ENCODE peak calls at places on chromosomes 16 and 17, in seven cellular contexts. One of them, this sample, is unnamed.

GRCh38 chr16:67444259-67445125 is 13.6 kb downstream of the HSD11B2 start:
- DNase-seq in mesendoderm: no peak
- DNase-seq in neuronal stem cell: no peak
- DNase-seq in mesenchymal stem cell: no peak
- DNase-seq in H9: peak; percentile 63
- DNase-seq in IMR-90: no peak
- DNase-seq in trophoblast cell: no peak
- DNase-seq in this sample: no peak

GRCh38 chr16:56423584-56424403 is 1.6 kb downstream of the AMFR start:
- DNase-seq in mesendoderm: peak; percentile 44
- DNase-seq in neuronal stem cell: no peak
- DNase-seq in mesenchymal stem cell: peak; percentile 23
- DNase-seq in H9: no peak
- DNase-seq in IMR-90: no peak
- DNase-seq in trophoblast cell: peak; percentile 41
- DNase-seq in this sample: no peak

GRCh38 chr16:57755726-57756423 is 20.3 kb downstream of the KATNB1 start:
- DNase-seq in mesendoderm: no peak
- DNase-seq in neuronal stem cell: no peak
- DNase-seq in mesenchymal stem cell: no peak
- DNase-seq in H9: peak; percentile 22
- DNase-seq in IMR-90: no peak
- DNase-seq in trophoblast cell: no peak
- DNase-seq in this sample: no peak

GRCh38 chr17:60077672-60078519 is 825 bp downstream of the HEATR6 start:
- DNase-seq in mesendoderm: no peak
- DNase-seq in neuronal stem cell: no peak
- DNase-seq in mesenchymal stem cell: peak; percentile 77
- DNase-seq in H9: no peak
- DNase-seq in IMR-90: no peak
- DNase-seq in trophoblast cell: peak; percentile 55
- DNase-seq in this sample: no peak

GRCh38 chr17:1532836-1533602 is 16.6 kb upstream of the INPP5K start:
- DNase-seq in mesendoderm: peak; percentile 68
- DNase-seq in neuronal stem cell: no peak
- DNase-seq in mesenchymal stem cell: peak; percentile 12
- DNase-seq in H9: peak; percentile 85
- DNase-seq in IMR-90: no peak
- DNase-seq in trophoblast cell: peak; percentile 19
- DNase-seq in this sample: peak; percentile 74

GRCh38 chr17:71636644-71637043 is 484.2 kb upstream of the SOX9 start:
- DNase-seq in mesendoderm: no peak
- DNase-seq in neuronal stem cell: no peak
- DNase-seq in mesenchymal stem cell: no peak
- DNase-seq in H9: no peak
- DNase-seq in IMR-90: no peak
- DNase-seq in trophoblast cell: no peak
- DNase-seq in this sample: no peak

GRCh38 chr17:1977583-1978395 is 47.3 kb downstream of the RTN4RL1 start:
- DNase-seq in mesendoderm: peak; percentile 83
- DNase-seq in neuronal stem cell: no peak
- DNase-seq in mesenchymal stem cell: no peak
- DNase-seq in H9: peak; percentile 84
- DNase-seq in IMR-90: no peak
- DNase-seq in trophoblast cell: no peak
- DNase-seq in this sample: peak; percentile 81

GRCh38 chr17:79563237-79564013 is 47.4 kb downstream of the RBFOX3 start:
- DNase-seq in mesendoderm: peak; percentile 17
- DNase-seq in neuronal stem cell: no peak
- DNase-seq in mesenchymal stem cell: peak; percentile 1
- DNase-seq in H9: no peak
- DNase-seq in IMR-90: no peak
- DNase-seq in trophoblast cell: no peak
- DNase-seq in this sample: no peak

GRCh38 chr16:30761427-30761927 is 385 bp downstream of the CFAP119 start:
- DNase-seq in mesendoderm: peak; percentile 61
- DNase-seq in neuronal stem cell: peak; percentile 36
- DNase-seq in mesenchymal stem cell: peak; percentile 68
- DNase-seq in H9: peak; percentile 68
- DNase-seq in IMR-90: peak; percentile 20
- DNase-seq in trophoblast cell: peak; percentile 40
- DNase-seq in this sample: no peak

GRCh38 chr17:39239640-39240314 is 14.0 kb upstream of the STAC2 start:
- DNase-seq in mesendoderm: peak; percentile 79
- DNase-seq in neuronal stem cell: no peak
- DNase-seq in mesenchymal stem cell: no peak
- DNase-seq in H9: peak; percentile 95
- DNase-seq in IMR-90: no peak
- DNase-seq in trophoblast cell: peak; percentile 83
- DNase-seq in this sample: peak; percentile 94

GRCh38 chr16:20884240-20884556 is 16.0 kb downstream of the DCUN1D3 start:
- DNase-seq in mesendoderm: no peak
- DNase-seq in neuronal stem cell: no peak
- DNase-seq in mesenchymal stem cell: peak; percentile 87
- DNase-seq in H9: no peak
- DNase-seq in IMR-90: peak; percentile 88
- DNase-seq in trophoblast cell: no peak
- DNase-seq in this sample: no peak

DNA sequence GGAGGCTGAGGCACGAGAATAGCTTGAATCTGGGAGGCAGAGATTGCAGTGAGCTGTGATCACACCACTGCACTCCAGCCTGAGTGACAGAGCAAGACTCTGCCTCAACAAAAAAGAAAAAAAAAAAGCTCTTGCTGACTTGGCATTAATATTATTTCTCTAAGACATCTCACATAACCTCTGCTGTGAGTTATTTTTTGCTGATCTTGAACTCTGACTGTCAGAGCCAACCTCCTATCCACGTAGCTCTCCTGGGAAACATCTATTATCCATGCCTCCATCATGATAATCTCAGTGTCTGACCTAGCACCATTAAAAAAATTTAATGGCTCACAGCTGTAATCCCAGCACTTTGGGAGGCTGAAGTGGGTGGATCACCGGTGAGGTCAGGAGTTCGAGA is 12.7 kb upstream of the ULK2 start:
- DNase-seq in mesendoderm: no peak
- DNase-seq in neuronal stem cell: no peak
- DNase-seq in mesenchymal stem cell: no peak
- DNase-seq in H9: no peak
- DNase-seq in IMR-90: no peak
- DNase-seq in trophoblast cell: no peak
- DNase-seq in this sample: no peak
- H3K4me2 ChIP-seq in mesendoderm: no peak overlapping the region
- H3K4me2 ChIP-seq in neuronal stem cell: no peak overlapping the region
- H3K4me2 ChIP-seq in mesenchymal stem cell: no peak overlapping the region
- H3K4me2 ChIP-seq in H9: no peak overlapping the region
- H3K4me2 ChIP-seq in IMR-90: no peak overlapping the region
- H3K4me2 ChIP-seq in trophoblast cell: no peak overlapping the region
- H3K4me2 ChIP-seq in this sample: no peak overlapping the region

GRCh38 chr17:4007346-4008081 is 43.3 kb upstream of the ATP2A3 start:
- DNase-seq in mesendoderm: peak; percentile 47
- DNase-seq in neuronal stem cell: no peak
- DNase-seq in mesenchymal stem cell: no peak
- DNase-seq in H9: no peak
- DNase-seq in IMR-90: no peak
- DNase-seq in trophoblast cell: no peak
- DNase-seq in this sample: no peak

GRCh38 chr17:4009164-4009785 is 45.0 kb upstream of the ATP2A3 start:
- DNase-seq in mesendoderm: no peak
- DNase-seq in neuronal stem cell: no peak
- DNase-seq in mesenchymal stem cell: no peak
- DNase-seq in H9: no peak
- DNase-seq in IMR-90: peak; percentile 62
- DNase-seq in trophoblast cell: no peak
- DNase-seq in this sample: no peak

GRCh38 chr17:4008496-4009163 is 44.4 kb upstream of the ATP2A3 start:
- DNase-seq in mesendoderm: no peak
- DNase-seq in neuronal stem cell: no peak
- DNase-seq in mesenchymal stem cell: no peak
- DNase-seq in H9: no peak
- DNase-seq in IMR-90: peak; percentile 92
- DNase-seq in trophoblast cell: no peak
- DNase-seq in this sample: no peak

GRCh38 chr17:4008082-4008435 is 43.8 kb upstream of the ATP2A3 start:
- DNase-seq in mesendoderm: peak; percentile 36
- DNase-seq in neuronal stem cell: no peak
- DNase-seq in mesenchymal stem cell: no peak
- DNase-seq in H9: no peak
- DNase-seq in IMR-90: peak; percentile 36
- DNase-seq in trophoblast cell: no peak
- DNase-seq in this sample: no peak

GRCh38 chr17:4010754-4011153 is 46.5 kb upstream of the ATP2A3 start:
- DNase-seq in mesendoderm: no peak
- DNase-seq in neuronal stem cell: no peak
- DNase-seq in mesenchymal stem cell: peak; percentile 35
- DNase-seq in H9: no peak
- DNase-seq in IMR-90: no peak
- DNase-seq in trophoblast cell: no peak
- DNase-seq in this sample: no peak
- H2BK120ac ChIP-seq in mesendoderm: no peak overlapping the region
- H2BK120ac ChIP-seq in neuronal stem cell: no peak overlapping the region
- H2BK120ac ChIP-seq in mesenchymal stem cell: no peak overlapping the region
- H2BK120ac ChIP-seq in H9: no peak overlapping the region
- H2BK120ac ChIP-seq in IMR-90: no peak overlapping the region
- H2BK120ac ChIP-seq in trophoblast cell: no peak overlapping the region
- H2BK120ac ChIP-seq in this sample: no peak overlapping the region

GRCh38 chr17:64094412-64094811 is 35.5 kb downstream of the ERN1 start:
- DNase-seq in mesendoderm: no peak
- DNase-seq in neuronal stem cell: no peak
- DNase-seq in mesenchymal stem cell: no peak
- DNase-seq in H9: no peak
- DNase-seq in IMR-90: no peak
- DNase-seq in trophoblast cell: no peak
- DNase-seq in this sample: no peak

GRCh38 chr17:64099543-64099942 is 30.4 kb downstream of the ERN1 start:
- DNase-seq in mesendoderm: no peak
- DNase-seq in neuronal stem cell: no peak
- DNase-seq in mesenchymal stem cell: no peak
- DNase-seq in H9: no peak
- DNase-seq in IMR-90: no peak
- DNase-seq in trophoblast cell: no peak
- DNase-seq in this sample: no peak

GRCh38 chr17:64096037-64096436 is 33.9 kb downstream of the ERN1 start:
- DNase-seq in mesendoderm: no peak
- DNase-seq in neuronal stem cell: no peak
- DNase-seq in mesenchymal stem cell: no peak
- DNase-seq in H9: no peak
- DNase-seq in IMR-90: no peak
- DNase-seq in trophoblast cell: no peak
- DNase-seq in this sample: no peak

GRCh38 chr17:64095144-64095882 is 34.6 kb downstream of the ERN1 start:
- DNase-seq in mesendoderm: no peak
- DNase-seq in neuronal stem cell: no peak
- DNase-seq in mesenchymal stem cell: no peak
- DNase-seq in H9: peak; percentile 61
- DNase-seq in IMR-90: no peak
- DNase-seq in trophoblast cell: no peak
- DNase-seq in this sample: no peak

GRCh38 chr17:64097196-64097936 is 32.6 kb downstream of the ERN1 start:
- DNase-seq in mesendoderm: no peak
- DNase-seq in neuronal stem cell: no peak
- DNase-seq in mesenchymal stem cell: peak; percentile 48
- DNase-seq in H9: no peak
- DNase-seq in IMR-90: peak; percentile 65
- DNase-seq in trophoblast cell: no peak
- DNase-seq in this sample: no peak
- H3K4me2 ChIP-seq in mesendoderm: no peak overlapping the region
- H3K4me2 ChIP-seq in neuronal stem cell: no peak overlapping the region
- H3K4me2 ChIP-seq in mesenchymal stem cell: no peak overlapping the region
- H3K4me2 ChIP-seq in H9: no peak overlapping the region
- H3K4me2 ChIP-seq in IMR-90: no peak overlapping the region
- H3K4me2 ChIP-seq in trophoblast cell: no peak overlapping the region
- H3K4me2 ChIP-seq in this sample: no peak overlapping the region

DNA sequence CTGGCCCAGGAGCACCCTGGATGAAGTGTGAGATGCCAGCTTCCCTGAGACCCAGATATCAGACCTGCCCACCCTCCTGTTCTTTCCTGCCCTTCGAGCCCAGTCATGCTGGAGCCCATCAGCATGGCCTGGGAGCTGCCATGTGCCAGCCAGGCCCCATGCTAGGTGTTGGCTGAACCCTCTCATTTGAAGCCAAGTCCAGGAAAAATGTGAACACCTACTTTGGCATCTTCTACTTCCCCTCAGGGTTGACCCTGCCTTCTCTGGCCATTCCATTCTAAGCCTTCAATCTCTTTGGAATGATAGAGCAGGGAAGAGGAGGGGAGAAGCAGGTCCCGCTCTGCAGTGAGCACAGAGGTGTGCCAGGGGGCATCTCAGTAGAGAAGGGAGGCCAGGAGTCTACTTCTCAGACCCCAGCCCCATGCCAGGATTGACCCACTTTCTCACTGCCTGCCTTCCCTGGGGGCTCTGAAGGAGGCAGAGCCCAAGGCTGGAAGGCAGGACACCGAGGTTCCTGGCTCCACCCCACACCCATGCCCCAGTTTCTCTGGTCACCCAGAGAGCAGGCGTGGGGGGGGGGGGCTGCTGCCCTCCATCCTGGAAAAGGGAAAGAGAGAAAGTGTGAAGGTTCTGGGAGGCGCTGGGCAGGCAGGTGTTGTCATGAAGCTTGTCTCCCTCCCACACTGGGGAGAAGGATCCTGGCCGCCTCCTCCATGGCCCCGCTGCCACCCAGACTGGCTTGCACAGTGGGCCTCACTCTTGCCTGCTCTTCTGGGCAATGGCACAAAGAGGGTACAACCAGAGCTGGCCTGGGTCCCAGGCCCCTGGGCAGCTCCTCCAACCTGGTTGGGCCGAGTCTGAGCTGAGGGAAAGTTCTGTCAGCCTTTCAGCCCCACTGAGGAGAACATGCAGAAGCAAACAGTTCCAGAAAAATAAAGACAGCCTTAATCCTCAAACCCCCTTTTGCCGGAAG is 9.3 kb downstream of the HDAC5 start:
- DNase-seq in mesendoderm: no peak
- DNase-seq in neuronal stem cell: no peak
- DNase-seq in mesenchymal stem cell: no peak
- DNase-seq in H9: no peak
- DNase-seq in IMR-90: no peak
- DNase-seq in trophoblast cell: peak; percentile 67
- DNase-seq in this sample: no peak
- H2BK120ac ChIP-seq in mesendoderm: no peak overlapping the region
- H2BK120ac ChIP-seq in neuronal stem cell: no peak overlapping the region
- H2BK120ac ChIP-seq in mesenchymal stem cell: no peak overlapping the region
- H2BK120ac ChIP-seq in H9: no peak overlapping the region
- H2BK120ac ChIP-seq in IMR-90: no peak overlapping the region
- H2BK120ac ChIP-seq in trophoblast cell: no peak overlapping the region
- H2BK120ac ChIP-seq in this sample: no peak overlapping the region

DNA sequence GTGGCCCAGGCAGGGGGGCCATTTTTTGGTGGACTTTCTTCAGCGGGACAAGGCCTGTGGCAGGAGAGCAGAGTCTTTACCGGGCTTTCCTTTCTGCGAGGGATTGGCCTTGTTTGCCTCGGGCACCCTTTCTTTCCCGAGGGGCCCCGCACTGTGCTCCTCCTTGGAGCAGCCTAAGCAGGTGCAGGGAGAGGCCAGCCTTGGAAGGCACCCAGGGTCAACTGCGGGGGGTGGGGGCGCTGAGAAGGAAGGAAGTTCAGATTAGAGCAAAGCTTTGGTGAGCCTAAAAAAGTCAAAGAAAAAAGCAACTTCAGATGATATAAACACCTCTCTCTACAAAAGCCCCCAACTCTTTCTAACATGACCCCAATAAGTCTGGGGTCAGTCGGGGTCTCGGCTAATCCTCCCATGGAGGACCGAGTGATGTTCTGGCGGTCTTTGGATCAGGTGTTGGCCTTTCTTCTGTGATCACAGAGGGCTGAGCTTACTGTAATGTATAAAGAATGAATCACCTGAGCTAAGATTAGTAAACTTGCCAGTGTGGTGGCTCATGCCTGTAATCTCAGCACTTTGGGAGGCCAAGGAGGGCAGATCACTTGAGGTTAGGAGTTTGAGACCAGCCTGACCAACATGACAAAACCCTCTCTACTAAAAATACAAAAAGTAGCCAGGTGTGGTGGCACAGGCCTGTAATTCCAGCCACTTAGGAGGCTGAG is 63.0 kb downstream of the PGS1 start:
- DNase-seq in mesendoderm: no peak
- DNase-seq in neuronal stem cell: no peak
- DNase-seq in mesenchymal stem cell: no peak
- DNase-seq in H9: no peak
- DNase-seq in IMR-90: no peak
- DNase-seq in trophoblast cell: no peak
- DNase-seq in this sample: no peak
- H3K4me2 ChIP-seq in mesendoderm: no peak overlapping the region
- H3K4me2 ChIP-seq in neuronal stem cell: no peak overlapping the region
- H3K4me2 ChIP-seq in mesenchymal stem cell: no peak overlapping the region
- H3K4me2 ChIP-seq in H9: no peak overlapping the region
- H3K4me2 ChIP-seq in IMR-90: no peak overlapping the region
- H3K4me2 ChIP-seq in trophoblast cell: no peak overlapping the region
- H3K4me2 ChIP-seq in this sample: no peak overlapping the region